ENCODE peak calls at places on chromosomes 6 and 20, in four cellular contexts. P is tibial nerve, B is heart left ventricle, E is IMR-90. K is an unnamed sample.
A peak's percentile ranks its signal among the peaks of the same experiment; 100 is the strongest.

GRCh38 chr20:45964024-45964423 is 8.0 kb downstream of the ZNF335 start:
- DNase-seq in E (no peak), B (no peak), P (no peak), K (no peak)

GRCh38 chr6:37624606-37625574 is 72.8 kb downstream of the MDGA1 start:
- DNase-seq in B (peak; percentile 59), P (no peak), E (no peak), K (peak; percentile 56)

GRCh38 chr6:139588076-139588639 is 213.7 kb upstream of the CITED2 start:
- DNase-seq in P (no peak), E (peak; percentile 65), B (no peak), K (no peak)

GRCh38 chr20:14919473-14920157 is 582.2 kb upstream of the FLRT3 start:
- DNase-seq in B (no peak), P (no peak), E (no peak), K (no peak)

GRCh38 chr20:63315240-63315981 is 22.4 kb downstream of the COL20A1 start:
- DNase-seq in B (peak; percentile 17), E (no peak), P (no peak), K (peak; percentile 8)

GRCh38 chr6:84172080-84172479 is 55.4 kb downstream of the CEP162 start:
- DNase-seq in P (no peak), E (no peak), B (no peak), K (no peak)

GRCh38 chr20:33524261-33524660 is 34.4 kb downstream of the CBFA2T2 start:
- DNase-seq in P (no peak), B (no peak), E (no peak), K (no peak)

GRCh38 chr20:33233129-33233774 is 2.5 kb upstream of the BPIFA1 start:
- DNase-seq in P (no peak), E (no peak), B (no peak), K (no peak)

GRCh38 chr20:50435397-50436051 is 74.7 kb upstream of the PTPN1 start:
- DNase-seq in E (no peak), P (no peak), B (no peak), K (no peak)

GRCh38 chr20:50436052-50436656 is 74.0 kb upstream of the PTPN1 start:
- DNase-seq in P (no peak), E (no peak), B (no peak), K (no peak)

GRCh38 chr20:50434653-50435396 is 75.4 kb upstream of the PTPN1 start:
- DNase-seq in B (no peak), E (peak; percentile 86), P (peak; percentile 44), K (no peak)

GRCh38 chr20:50438986-50439407 is 71.2 kb upstream of the PTPN1 start:
- DNase-seq in P (no peak), E (peak; percentile 91), B (no peak), K (no peak)

GRCh38 chr20:50436696-50437095 is 73.5 kb upstream of the PTPN1 start:
- DNase-seq in E (no peak), B (no peak), P (no peak), K (no peak)
- H3K4me1 ChIP-seq in E (peaks cover 22% of the 10 kb centered on the region), B (no peaks in the 10 kb centered on the region), P (no peaks in the 10 kb centered on the region), K (no peaks in the 10 kb centered on the region)

GRCh38 chr6:33410050-33410710 is 634 bp upstream of the PHF1 start:
- DNase-seq in B (peak; percentile 99), P (peak; percentile 97), E (peak; percentile 97), K (peak; percentile 98)

GRCh38 chr6:33405541-33405940 is 5.3 kb upstream of the PHF1 start:
- DNase-seq in E (no peak), B (no peak), P (no peak), K (no peak)

GRCh38 chr6:33404884-33405283 is 5.9 kb upstream of the PHF1 start:
- DNase-seq in P (no peak), B (no peak), E (no peak), K (no peak)

GRCh38 chr6:33407132-33407718 is 3.6 kb upstream of the PHF1 start:
- DNase-seq in P (no peak), E (peak; percentile 69), B (no peak), K (no peak)

DNA sequence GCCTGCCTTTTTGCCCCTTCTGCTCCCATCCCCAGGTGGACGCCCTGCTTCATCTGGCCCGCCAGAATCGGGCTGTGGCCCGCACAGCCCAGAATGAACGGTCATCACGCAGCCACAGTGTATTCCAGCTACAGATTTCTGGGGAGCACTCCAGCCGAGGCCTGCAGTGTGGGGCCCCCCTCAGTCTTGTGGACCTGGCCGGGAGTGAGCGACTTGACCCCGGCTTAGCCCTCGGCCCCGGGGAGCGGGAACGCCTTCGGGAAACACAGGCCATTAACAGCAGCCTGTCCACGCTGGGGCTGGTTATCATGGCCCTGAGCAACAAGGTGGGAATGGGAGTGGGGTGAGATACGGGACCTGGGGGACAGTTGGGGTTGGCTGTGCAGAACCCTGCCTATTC is 4.7 kb upstream of the PHF1 start:
- DNase-seq in B (no peak), E (no peak), P (no peak), K (no peak)
- TF ChIP-seq POLR2A in B (no peak), E (no peak), P (no peak), K (no peak)

DNA sequence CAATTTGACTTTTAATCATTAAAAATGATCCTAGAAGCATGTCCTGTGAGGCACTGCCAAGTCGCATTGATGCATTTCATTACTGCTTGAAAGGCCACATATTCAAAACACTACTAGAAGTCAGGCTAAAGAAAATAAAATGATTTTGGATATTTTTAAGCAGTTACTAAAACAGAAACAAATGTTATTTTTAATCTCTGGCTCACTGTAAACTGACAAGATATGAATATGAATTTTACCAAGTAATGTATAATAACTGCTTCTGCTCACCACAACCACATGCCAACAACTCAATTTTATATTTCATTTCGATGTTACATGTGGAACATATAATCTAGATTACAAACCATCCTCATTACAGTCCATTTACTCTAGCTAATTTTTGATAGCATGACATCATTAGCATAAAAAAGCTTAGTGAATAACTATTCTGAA is 90.6 kb downstream of the ATXN1 start:
- DNase-seq in B (no peak), P (no peak), E (no peak), K (no peak)
- H3K4me1 ChIP-seq in B (peaks cover 56% of the 10 kb centered on the region), P (peaks cover 10% of the 10 kb centered on the region), E (peaks cover 15% of the 10 kb centered on the region), K (peaks cover 8% of the 10 kb centered on the region)

GRCh38 chr6:85390775-85391174 is 59.1 kb upstream of the NT5E start:
- DNase-seq in E (peak; percentile 68), P (no peak), B (no peak), K (no peak)

GRCh38 chr6:85388531-85388930 is 61.4 kb upstream of the NT5E start:
- DNase-seq in P (no peak), B (no peak), E (no peak), K (no peak)

GRCh38 chr6:85392379-85392778 is 57.5 kb upstream of the NT5E start:
- DNase-seq in E (no peak), P (no peak), B (no peak), K (no peak)

GRCh38 chr6:85389180-85389797 is 60.6 kb upstream of the NT5E start:
- DNase-seq in P (no peak), B (no peak), E (no peak), K (no peak)

GRCh38 chr6:85390105-85390728 is 59.7 kb upstream of the NT5E start:
- DNase-seq in P (no peak), E (peak; percentile 22), B (no peak), K (no peak)
- TF ChIP-seq POLR2A in P (no peak), E (no peak), B (no peak), K (no peak)

GRCh38 chr6:4018194-4019111 is 60.5 kb downstream of the FAM217A start:
- DNase-seq in B (peak; percentile 97), E (peak; percentile 95), P (peak; percentile 88), K (peak; percentile 96)

GRCh38 chr6:4021133-4021861 is 57.6 kb downstream of the FAM217A start:
- DNase-seq in B (peak; percentile 97), P (peak; percentile 90), E (peak; percentile 96), K (peak; percentile 92)

GRCh38 chr6:4021862-4022715 is 56.8 kb downstream of the FAM217A start:
- DNase-seq in P (no peak), B (no peak), E (no peak), K (no peak)

GRCh38 chr6:4023240-4023639 is 55.7 kb downstream of the FAM217A start:
- DNase-seq in E (no peak), P (no peak), B (no peak), K (no peak)

GRCh38 chr6:4020822-4021132 is 58.2 kb downstream of the FAM217A start:
- DNase-seq in B (no peak), E (no peak), P (no peak), K (no peak)
- H3K4me1 ChIP-seq in B (peaks cover 69% of the 10 kb centered on the region), E (peaks cover 2% of the 10 kb centered on the region), P (peaks cover 50% of the 10 kb centered on the region), K (peaks cover 5% of the 10 kb centered on the region)

GRCh38 chr6:3264356-3264755 is 5.6 kb downstream of the PSMG4 start:
- DNase-seq in E (no peak), B (no peak), P (no peak), K (no peak)

GRCh38 chr6:3268680-3269079 is 9.9 kb downstream of the PSMG4 start:
- DNase-seq in E (no peak), P (no peak), B (no peak), K (no peak)

GRCh38 chr6:3265671-3266070 is 6.9 kb downstream of the PSMG4 start:
- DNase-seq in E (peak; percentile 16), P (no peak), B (no peak), K (no peak)

GRCh38 chr6:3267162-3267561 is 8.4 kb downstream of the PSMG4 start:
- DNase-seq in E (no peak), B (no peak), P (no peak), K (no peak)

DNA sequence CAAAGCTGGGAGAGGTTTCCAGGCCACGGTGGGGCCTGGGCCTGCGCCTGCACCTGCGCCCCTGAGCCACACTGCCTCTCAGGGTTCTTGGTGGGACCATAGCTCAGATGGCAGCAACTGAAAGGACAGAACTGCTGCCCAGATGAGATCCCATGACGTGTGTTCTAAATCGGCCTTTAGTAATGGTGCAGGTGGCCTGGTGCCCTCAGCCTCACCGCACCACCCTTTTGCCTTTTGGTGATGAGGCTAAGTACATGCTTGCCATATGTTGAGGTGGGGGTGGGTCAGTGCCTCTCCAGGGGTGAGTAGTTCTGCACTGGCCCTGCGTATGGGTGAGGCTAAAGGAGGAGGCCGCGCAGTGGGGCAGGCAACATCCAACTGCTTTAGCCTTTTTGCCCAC is 7.4 kb downstream of the PSMG4 start:
- DNase-seq in E (no peak), P (no peak), B (no peak), K (no peak)
- TF ChIP-seq POLR2A in E (no peak), P (no peak), B (no peak), K (no peak)

K was measured in ovary.